ENCODE peak calls at places on chromosomes 3 and 15, in eight cellular contexts. Z, Y, F, C, I, K, D and R are unnamed samples. For H3K4me1, the result is how much of the 10 kb centered on the place peaks cover.

GRCh38 chr15:74402873-74403589 is 30.7 kb downstream of the SEMA7A start:
- DNase-seq in Y (no peak), Z (no peak), F (no peak), I (no peak), D (peak), K (no peak), C (no peak), R (no peak)

GRCh38 chr15:89740137-89740536 is 10.9 kb downstream of the MESP1 start:
- DNase-seq in Z (no peak), I (peak), F (peak), K (peak), C (peak), Y (peak), D (no peak), R (peak)

GRCh38 chr3:43790060-43790459 is 99.3 kb downstream of the ABHD5 start:
- DNase-seq in K (no peak), I (no peak), Y (no peak), C (no peak), Z (no peak), F (no peak), D (no peak), R (no peak)

GRCh38 chr15:93617443-93617842 is 528.4 kb upstream of the RGMA start:
- DNase-seq in I (no peak), K (no peak), Y (no peak), Z (peak), F (no peak), C (no peak), D (no peak), R (peak)

GRCh38 chr15:43541785-43542184 is 24.4 kb downstream of the MAP1A start:
- DNase-seq in F (no peak), C (peak), K (no peak), Y (no peak), I (no peak), Z (no peak), D (no peak), R (no peak)

GRCh38 chr3:19644405-19644804 is 289.6 kb downstream of the EFHB start:
- DNase-seq in I (no peak), D (no peak), C (no peak), F (no peak), Z (no peak), Y (no peak), K (no peak), R (no peak)

GRCh38 chr3:30606301-30607031 is at the start of gene TGFBR2:
- DNase-seq in I (peak), Y (peak), Z (peak), C (peak), D (peak), K (peak), F (peak), R (peak)

GRCh38 chr3:145767909-145768308 is 393.1 kb downstream of the PLOD2 start:
- DNase-seq in I (no peak), Y (no peak), Z (no peak), D (no peak), F (no peak), C (peak), K (no peak), R (no peak)

GRCh38 chr15:60673918-60674558 is 195.1 kb upstream of the ICE2 start:
- DNase-seq in Z (no peak), Y (peak), K (no peak), F (peak), D (no peak), C (peak), I (peak), R (peak)

GRCh38 chr15:62430552-62430951 is 265.5 kb upstream of the C2CD4B start:
- DNase-seq in K (no peak), F (no peak), D (no peak), I (no peak), C (no peak), Z (no peak), Y (no peak), R (no peak)

GRCh38 chr15:62431391-62431790 is 266.3 kb upstream of the C2CD4B start:
- DNase-seq in Y (no peak), C (no peak), K (no peak), I (no peak), F (no peak), Z (no peak), D (no peak), R (no peak)

GRCh38 chr15:62431806-62432205 is 266.7 kb upstream of the C2CD4B start:
- DNase-seq in F (no peak), D (no peak), C (peak), Y (no peak), K (no peak), Z (no peak), I (no peak), R (no peak)

GRCh38 chr15:62430056-62430455 is 265.0 kb upstream of the C2CD4B start:
- DNase-seq in F (no peak), D (no peak), Z (no peak), Y (no peak), I (no peak), K (no peak), C (no peak), R (no peak)

DNA sequence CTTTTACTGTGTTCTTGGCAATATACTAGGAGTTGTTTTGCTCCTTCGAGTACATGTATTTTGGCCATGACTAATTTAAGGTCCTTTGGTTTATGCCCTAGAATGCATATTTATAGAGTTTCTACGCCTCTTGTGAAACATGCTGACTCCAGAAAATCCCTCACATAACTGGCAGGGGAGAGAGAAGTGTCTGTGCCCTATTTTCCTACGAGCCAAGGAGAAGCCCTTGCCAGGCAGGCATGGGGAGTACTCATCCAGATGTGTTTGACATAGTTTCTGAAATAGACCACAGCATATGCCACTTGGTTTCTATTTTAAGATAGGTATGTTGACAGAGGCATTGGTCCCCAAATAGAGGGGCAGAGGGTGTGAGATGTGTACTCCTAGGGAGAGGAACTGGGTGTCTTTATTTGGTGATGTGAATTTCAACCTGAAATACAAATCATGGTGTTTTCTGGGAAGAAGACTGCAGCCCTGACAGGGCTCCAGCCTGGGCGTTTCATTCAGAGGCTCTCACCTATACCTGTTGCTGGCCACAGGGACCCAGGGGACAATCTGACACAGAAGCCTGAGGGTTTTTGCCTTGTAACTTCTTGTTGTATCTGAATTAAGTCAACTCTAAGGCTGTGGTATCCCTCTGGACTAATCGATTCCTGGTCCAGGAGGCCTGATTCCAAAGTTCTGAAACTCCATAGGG is 267.8 kb upstream of the C2CD4B start:
- DNase-seq in D (no peak), C (peak), I (no peak), K (no peak), F (no peak), Y (no peak), Z (peak), R (peak)
- H3K4me1 ChIP-seq in D (under half), C (under half), I (under half), K (under half), F (under half), Y (under half), Z (under half), R (under half)

DNA sequence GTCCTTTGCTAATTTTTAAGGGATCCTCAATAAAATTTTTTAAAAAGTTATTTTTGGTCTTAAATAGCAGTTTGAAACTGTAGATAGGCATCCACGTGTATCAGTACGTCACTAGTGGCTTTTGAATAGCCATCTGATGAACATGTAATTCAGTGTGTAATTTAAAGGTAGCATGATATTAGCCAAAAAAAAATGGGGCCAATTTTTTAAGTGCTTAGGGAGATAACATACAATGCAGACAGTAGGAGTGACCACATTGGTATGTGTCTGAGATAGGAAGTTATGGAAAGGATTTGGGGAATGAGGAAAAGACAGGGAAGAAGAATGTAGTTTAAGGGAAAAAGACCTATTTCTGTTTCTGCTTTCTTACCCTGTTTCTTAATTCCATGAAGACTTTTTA is 2.5 kb downstream of the AP4E1 start:
- DNase-seq in I (no peak), D (no peak), Y (no peak), K (no peak), Z (no peak), C (peak), F (no peak), R (no peak)
- H3K4me3 ChIP-seq in I (no peak), D (no peak), Y (no peak), K (no peak), Z (no peak), C (peak), F (no peak), R (no peak)

GRCh38 chr3:148711981-148712666 is 14.4 kb downstream of the AGTR1 start:
- DNase-seq in K (no peak), C (peak), F (no peak), I (no peak), Y (no peak), D (no peak), Z (no peak), R (no peak)
- H3K4me1 ChIP-seq in K (under half), C (under half), F (under half), I (under half), Y (under half), D (under half), Z (under half), R (under half)

DNA sequence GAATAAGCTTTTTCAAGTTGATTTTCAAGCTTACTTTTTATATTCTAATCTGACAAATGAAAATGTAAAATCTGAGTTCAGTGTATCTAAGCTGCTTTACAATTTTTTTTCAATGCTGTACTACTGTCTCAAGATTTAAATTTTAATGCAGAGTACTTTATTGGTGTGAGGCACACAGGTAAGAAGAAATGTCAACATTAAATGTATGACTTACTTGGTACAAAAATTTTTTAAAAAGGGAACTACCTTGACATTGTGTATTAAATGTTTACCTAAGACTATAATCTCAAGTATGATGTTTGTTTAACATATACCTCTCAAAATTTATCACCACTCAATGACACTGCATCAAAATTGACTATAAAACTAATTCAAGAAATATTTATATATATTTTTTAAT is 62.7 kb downstream of the NECTIN3 start:
- DNase-seq in F (no peak), I (no peak), D (no peak), C (no peak), Z (no peak), K (no peak), Y (no peak), R (no peak)
- H3K4me3 ChIP-seq in F (no peak), I (no peak), D (no peak), C (no peak), Z (no peak), K (no peak), Y (no peak), R (no peak)

DNA sequence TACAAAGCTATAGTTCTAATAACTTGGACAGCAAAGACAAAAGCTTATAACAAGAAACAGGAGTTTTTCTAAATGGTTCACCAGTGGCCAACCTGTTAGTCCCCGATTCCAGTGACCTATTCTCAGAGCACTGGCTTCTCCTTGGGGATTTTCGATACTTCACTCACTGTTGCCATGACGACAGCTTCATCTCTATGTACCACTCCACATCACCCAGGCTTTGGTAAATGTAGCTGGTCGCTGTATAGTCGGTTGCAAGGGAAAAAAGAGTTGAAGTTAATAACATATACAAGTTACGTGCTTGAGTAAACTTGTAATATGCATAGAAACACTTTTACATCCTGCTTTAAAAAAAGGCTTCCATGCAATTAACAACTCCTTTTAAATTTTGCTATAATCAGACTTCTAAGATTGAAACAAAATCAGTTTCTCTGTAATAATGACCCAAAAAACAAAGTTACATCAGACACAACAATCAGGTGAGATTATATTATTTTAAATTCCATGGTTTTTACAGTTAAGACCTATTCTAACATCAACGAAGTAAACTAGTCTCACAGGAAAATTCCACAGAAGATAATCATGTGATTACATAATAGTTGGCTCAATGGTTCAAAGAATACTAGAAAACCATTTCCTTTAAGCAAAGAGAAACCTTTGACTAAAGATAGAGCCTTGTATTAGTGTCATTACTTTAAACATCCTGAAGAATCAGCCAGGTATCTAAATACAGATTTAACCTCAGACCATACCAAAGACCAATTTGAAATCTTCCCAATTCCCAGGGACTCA is 2.9 kb downstream of the CCNL1 start:
- DNase-seq in Y (no peak), I (no peak), D (no peak), K (no peak), F (no peak), Z (no peak), C (peak), R (no peak)
- H3K4me1 ChIP-seq in Y (half or more), I (half or more), D (under half), K (under half), F (half or more), Z (half or more), C (half or more), R (half or more)

GRCh38 chr15:68469162-68470048 is 37.4 kb upstream of the ITGA11 start:
- DNase-seq in Y (no peak), K (no peak), Z (no peak), C (no peak), I (no peak), D (no peak), F (no peak), R (no peak)
- H3K4me3 ChIP-seq in Y (no peak), K (no peak), Z (no peak), C (no peak), I (no peak), D (no peak), F (no peak), R (no peak)

DNA sequence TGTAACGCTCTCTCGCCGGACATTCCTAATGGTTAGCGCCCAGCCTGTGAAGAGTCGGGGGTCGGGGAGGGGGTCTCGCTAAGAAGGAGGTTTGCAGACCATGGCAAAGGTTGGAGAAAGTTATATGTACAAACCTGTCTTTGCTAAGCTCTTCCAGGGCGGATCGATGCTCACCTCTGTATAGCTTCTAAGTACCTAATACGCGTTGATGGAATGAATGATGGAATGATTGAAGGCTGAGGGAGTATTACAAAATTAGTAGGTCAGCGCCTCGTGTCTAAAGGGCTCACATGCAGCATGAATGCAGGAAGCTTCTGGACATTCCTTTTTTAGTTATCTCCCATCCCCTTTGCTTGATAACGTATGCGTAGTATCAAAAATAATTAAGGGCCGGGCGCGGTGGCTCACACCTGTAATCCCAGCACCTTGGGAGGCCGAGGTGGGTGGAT is 305 bp upstream of the KPNA1 start:
- DNase-seq in K (no peak), I (no peak), F (no peak), Z (no peak), C (no peak), Y (no peak), D (no peak), R (no peak)
- H3K4me1 ChIP-seq in K (under half), I (under half), F (under half), Z (under half), C (under half), Y (under half), D (under half), R (under half)

GRCh38 chr15:52506549-52506948 is 22.1 kb downstream of the MYO5A start:
- DNase-seq in I (no peak), Y (no peak), C (no peak), Z (no peak), K (no peak), D (no peak), F (no peak), R (no peak)

GRCh38 chr15:52511084-52511483 is 17.6 kb downstream of the MYO5A start:
- DNase-seq in F (no peak), I (no peak), C (no peak), K (no peak), Z (no peak), D (no peak), Y (no peak), R (no peak)

GRCh38 chr15:52505141-52505540 is 23.5 kb downstream of the MYO5A start:
- DNase-seq in F (no peak), D (no peak), Y (no peak), I (no peak), C (no peak), K (no peak), Z (peak), R (no peak)

GRCh38 chr15:52514482-52514881 is 14.2 kb downstream of the MYO5A start:
- DNase-seq in I (no peak), F (no peak), Z (no peak), C (no peak), Y (no peak), K (no peak), D (no peak), R (no peak)

DNA sequence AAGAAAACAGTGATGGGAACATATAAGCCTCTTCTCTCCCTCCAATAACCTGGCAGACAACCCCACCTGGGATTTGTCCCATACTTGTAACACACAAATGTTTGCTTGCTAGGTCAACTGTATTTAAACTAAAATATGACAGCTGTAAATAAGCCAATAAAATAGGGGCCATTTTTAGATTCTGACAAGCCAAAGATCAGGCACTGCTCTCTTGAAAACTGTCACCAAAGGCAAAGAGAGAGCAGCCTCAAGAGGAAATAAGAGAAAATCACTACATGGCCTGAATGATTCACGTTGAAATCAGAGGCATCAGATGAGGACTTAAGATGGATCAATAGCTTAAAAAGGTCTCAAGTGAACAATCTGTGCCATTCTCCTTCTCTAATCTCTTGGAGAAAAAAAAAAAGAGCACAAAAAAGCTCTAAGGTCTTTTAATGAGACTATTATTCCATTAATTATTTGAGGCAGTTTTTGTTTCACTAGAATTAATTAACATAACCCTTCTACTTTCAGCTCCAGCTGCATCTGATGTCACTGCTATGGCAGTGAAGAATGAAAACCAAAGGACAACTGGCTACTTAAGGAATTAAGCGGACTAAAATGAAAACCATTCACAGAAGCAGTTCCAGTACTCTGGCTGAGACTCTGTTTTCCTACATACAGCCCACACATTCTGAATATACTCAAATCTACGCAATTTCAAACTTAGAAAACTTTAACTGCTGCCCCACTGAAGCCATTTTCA is 19.0 kb downstream of the MYO5A start:
- DNase-seq in C (no peak), Z (no peak), I (no peak), F (no peak), D (no peak), K (no peak), Y (no peak), R (no peak)
- H3K4me3 ChIP-seq in C (no peak), Z (no peak), I (no peak), F (no peak), D (no peak), K (no peak), Y (no peak), R (no peak)

DNA sequence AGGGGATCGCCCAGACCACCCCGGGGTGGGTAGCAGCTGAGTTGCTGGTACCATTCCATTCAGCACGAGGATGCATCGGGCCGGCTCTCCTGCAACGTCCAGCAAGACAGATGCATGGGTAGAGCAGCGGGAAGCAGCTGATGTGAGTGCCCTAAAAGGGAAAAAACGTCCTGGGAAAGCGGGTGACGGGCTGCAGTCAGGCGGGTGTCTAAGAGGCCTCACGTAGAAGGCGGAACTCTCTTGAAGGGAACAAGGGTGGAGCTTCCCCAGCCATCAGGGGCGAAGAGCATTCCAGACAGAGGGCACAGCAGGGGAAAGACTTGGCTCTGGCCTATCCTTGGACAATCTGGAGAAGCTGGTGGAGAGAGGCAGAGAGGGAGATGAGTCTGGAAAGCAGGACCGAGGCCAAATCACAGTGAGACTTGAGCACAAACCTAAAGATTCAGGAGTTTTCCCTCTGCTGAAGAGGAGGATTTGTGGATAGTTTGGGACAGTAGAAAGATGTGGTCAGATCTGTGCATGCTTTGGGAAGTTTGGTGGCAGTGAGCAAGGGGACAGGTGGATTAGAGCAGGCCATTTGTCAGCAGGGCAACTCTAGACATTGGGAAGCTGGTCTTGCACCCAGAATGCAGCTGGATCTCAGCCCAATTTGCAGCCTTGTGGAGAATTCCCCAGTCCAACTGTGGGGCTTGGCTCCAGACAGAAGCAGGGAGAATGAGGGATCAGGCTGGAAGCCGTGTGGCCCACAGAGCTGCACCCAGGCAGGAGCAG is 70.7 kb downstream of the SEMA5B start:
- DNase-seq in K (no peak), Y (no peak), C (no peak), Z (peak), F (no peak), I (no peak), D (peak), R (no peak)
- H3K4me1 ChIP-seq in K (under half), Y (under half), C (under half), Z (under half), F (under half), I (under half), D (under half), R (under half)

GRCh38 chr3:32113981-32114566 is 7.7 kb downstream of the GPD1L start:
- DNase-seq in Z (no peak), C (no peak), I (no peak), D (no peak), F (no peak), Y (no peak), K (no peak), R (no peak)
- H3K4me3 ChIP-seq in Z (no peak), C (no peak), I (no peak), D (no peak), F (no peak), Y (no peak), K (no peak), R (no peak)